ENCODE peak calls at places on chromosomes 7 and 10, in eight cellular contexts. V is Caco-2, M is brain microvascular endothelial cell, G is kidney, E is body of pancreas, J is cardiac fibroblast, B is GM06990, H is A549. X is an unnamed sample.

GRCh38 chr10:120588311-120588710 is 131.3 kb downstream of the PLPP4 start:
- DNase-seq in V (no peak), M (no peak), G (no peak), E (no peak), J (no peak), B (no peak), H (no peak), X (no peak)

GRCh38 chr7:135938563-135938962 is 38.6 kb downstream of the MTPN start:
- DNase-seq in V (no peak), M (no peak), G (no peak), E (no peak), J (no peak), B (no peak), H (no peak), X (no peak)

GRCh38 chr7:87202208-87202607 is 17.3 kb downstream of the TMEM243 start:
- DNase-seq in V (no peak), M (no peak), G (no peak), E (no peak), J (no peak), B (no peak), H (no peak), X (no peak)

GRCh38 chr10:26407406-26407969 is 30.7 kb upstream of the APBB1IP start:
- DNase-seq in V (peak; percentile 53), M (peak; percentile 39), G (no peak), E (no peak), J (peak; percentile 48), B (no peak), H (peak; percentile 94), X (peak; percentile 23)

GRCh38 chr10:124345521-124345920 is 73.2 kb downstream of the OAT start:
- DNase-seq in V (no peak), M (no peak), G (no peak), E (no peak), J (no peak), B (no peak), H (no peak), X (no peak)

GRCh38 chr7:136997735-136998134 is 129.3 kb downstream of the CHRM2 start:
- DNase-seq in V (no peak), M (no peak), G (no peak), E (no peak), J (no peak), B (no peak), H (no peak), X (no peak)

GRCh38 chr7:50781894-50782293 is 802 bp downstream of the GRB10 start:
- DNase-seq in V (no peak), M (no peak), G (no peak), E (no peak), J (no peak), B (no peak), H (no peak), X (no peak)

GRCh38 chr7:134752006-134752760 is 27.3 kb upstream of the CALD1 start:
- DNase-seq in V (no peak), M (peak; percentile 77), G (no peak), E (no peak), J (peak; percentile 77), B (no peak), H (no peak), X (peak; percentile 63)

GRCh38 chr7:94295805-94296204 is 98.9 kb upstream of the COL1A2 start:
- DNase-seq in V (peak; percentile 6), M (peak; percentile 62), G (no peak), E (no peak), J (peak; percentile 92), B (no peak), H (peak; percentile 64), X (peak; percentile 38)

GRCh38 chr7:21999896-22000295 is 54.2 kb upstream of the CDCA7L start:
- DNase-seq in V (no peak), M (peak; percentile 7), G (no peak), E (no peak), J (peak; percentile 72), B (no peak), H (no peak), X (peak; percentile 21)

GRCh38 chr7:74405191-74405898 is 48.4 kb upstream of the GTF2IRD1 start:
- DNase-seq in V (peak; percentile 31), M (peak; percentile 12), G (peak; percentile 67), E (no peak), J (no peak), B (no peak), H (peak; percentile 49), X (no peak)

GRCh38 chr10:12081879-12082560 is 13.3 kb downstream of the DHTKD1 start:
- DNase-seq in V (no peak), M (peak; percentile 86), G (no peak), E (no peak), J (peak; percentile 71), B (no peak), H (peak; percentile 16), X (peak; percentile 14)

GRCh38 chr10:79601939-79602338 is 8.8 kb upstream of the SFTPA1 start:
- DNase-seq in V (no peak), M (no peak), G (no peak), E (no peak), J (no peak), B (no peak), H (no peak), X (no peak)

GRCh38 chr10:63761243-63761642 is 240.0 kb downstream of the REEP3 start:
- DNase-seq in V (no peak), M (no peak), G (no peak), E (no peak), J (no peak), B (no peak), H (peak; percentile 19), X (no peak)
- TF ChIP-seq CTCF in V (no peak), M (no peak), G (no peak), E (no peak), J (no peak), B (no peak), H (no peak), X (no peak)

GRCh38 chr10:69961168-69961863 is 91.3 kb upstream of the MACROH2A2 start:
- DNase-seq in V (peak; percentile 41), M (peak; percentile 21), G (no peak), E (no peak), J (no peak), B (no peak), H (no peak), X (no peak)
- TF ChIP-seq CTCF in V (peak; percentile 67), M (peak; percentile 63), G (no peak), E (no peak), J (peak; percentile 49), B (peak; percentile 47), H (peak; percentile 39), X (peak; percentile 26)

GRCh38 chr10:71623098-71623985 is 96.2 kb downstream of the C10orf105 start:
- DNase-seq in V (peak; percentile 58), M (peak; percentile 26), G (no peak), E (no peak), J (peak; percentile 15), B (no peak), H (peak; percentile 30), X (no peak)
- TF ChIP-seq CTCF in V (peak; percentile 41), M (peak; percentile 58), G (peak; percentile 19), E (no peak), J (peak; percentile 15), B (no peak), H (peak; percentile 12), X (no peak)

GRCh38 chr7:105305633-105306032 is 83.1 kb downstream of the SRPK2 start:
- DNase-seq in V (no peak), M (no peak), G (no peak), E (no peak), J (no peak), B (no peak), H (no peak), X (no peak)

GRCh38 chr7:105306160-105306784 is 82.4 kb downstream of the SRPK2 start:
- DNase-seq in V (no peak), M (no peak), G (no peak), E (no peak), J (peak; percentile 29), B (no peak), H (no peak), X (peak; percentile 39)

GRCh38 chr7:105307163-105307672 is 81.5 kb downstream of the SRPK2 start:
- DNase-seq in V (no peak), M (no peak), G (no peak), E (no peak), J (no peak), B (no peak), H (no peak), X (no peak)

GRCh38 chr7:105304040-105304895 is 84.5 kb downstream of the SRPK2 start:
- DNase-seq in V (no peak), M (peak; percentile 4), G (no peak), E (no peak), J (peak; percentile 74), B (peak; percentile 32), H (peak; percentile 11), X (peak; percentile 66)

DNA sequence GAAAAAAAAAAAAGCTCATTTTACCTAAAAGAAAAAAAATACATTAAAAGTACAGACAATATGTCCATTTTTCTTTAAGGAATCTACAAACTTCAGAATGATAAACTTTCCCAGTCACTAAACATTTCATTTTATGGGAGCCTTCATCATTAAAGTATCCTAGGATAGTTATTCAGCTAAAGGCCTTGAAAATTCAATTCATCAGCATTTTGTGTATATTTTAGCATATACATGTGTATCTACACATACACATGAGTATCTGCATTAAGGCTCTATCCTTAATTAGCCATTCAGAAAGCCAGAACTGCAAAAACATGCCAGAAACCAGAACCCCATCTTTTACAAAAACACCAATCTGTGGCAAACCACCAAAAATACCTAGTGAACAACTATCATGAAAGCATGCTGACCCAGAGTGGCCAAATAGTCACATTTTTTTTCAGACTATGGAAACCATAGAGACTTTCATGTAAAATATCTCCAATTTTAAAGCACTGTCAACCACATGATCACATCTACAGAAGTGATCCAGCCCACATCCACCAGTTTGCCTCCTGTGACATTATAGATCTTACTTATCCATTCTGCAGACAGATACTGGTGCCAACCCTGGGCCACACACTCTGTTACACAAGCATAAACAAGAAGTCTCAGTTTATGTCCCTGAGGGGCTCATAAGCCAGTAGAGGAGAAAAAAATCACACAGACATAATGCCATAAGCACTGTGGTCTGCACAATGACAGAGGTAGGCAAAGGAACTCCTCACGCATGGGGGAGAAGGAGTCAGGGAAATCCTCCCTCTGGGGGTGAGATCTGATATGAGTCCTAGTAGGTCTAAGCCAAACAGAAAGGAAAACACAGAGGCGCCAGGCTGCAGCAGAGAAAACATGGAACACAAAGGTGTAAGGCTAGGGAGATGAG is 79.2 kb downstream of the SRPK2 start:
- DNase-seq in V (no peak), M (peak; percentile 6), G (no peak), E (no peak), J (no peak), B (no peak), H (no peak), X (no peak)
- TF ChIP-seq CTCF in V (no peak), M (no peak), G (no peak), E (peak; percentile 3), J (no peak), B (no peak), H (no peak), X (no peak)

GRCh38 chr10:9877978-9878377 is 1139.7 kb upstream of the CELF2 start:
- DNase-seq in V (no peak), M (no peak), G (no peak), E (no peak), J (no peak), B (no peak), H (no peak), X (no peak)
- TF ChIP-seq CTCF in V (no peak), M (no peak), G (no peak), E (no peak), J (no peak), B (no peak), H (no peak), X (no peak)

X was measured in MCF 10A.